ENCODE peak calls at places on chromosomes 16 and 17, in six cellular contexts. L, X, G, Q, A and Z are unnamed samples.
A peak's percentile ranks its signal among the peaks of the same experiment; 100 is the strongest.

GRCh38 chr16:64426131-64426666 is 695.7 kb downstream of the CDH11 start:
- DNase-seq in X (no peak), A (no peak), G (no peak), L (no peak), Q (no peak), Z (no peak)

GRCh38 chr16:75340715-75341500 is 89.5 kb upstream of the BCAR1 start:
- DNase-seq in Q (no peak), L (peak; percentile 35), X (no peak), A (peak; percentile 67), G (no peak), Z (peak; percentile 92)

GRCh38 chr16:56202036-56202435 is 10.7 kb downstream of the GNAO1 start:
- DNase-seq in A (no peak), L (no peak), Q (no peak), X (no peak), G (peak; percentile 30), Z (no peak)

GRCh38 chr17:54867634-54868033 is 33.0 kb upstream of the TOM1L1 start:
- DNase-seq in L (no peak), X (no peak), G (no peak), A (no peak), Q (no peak), Z (no peak)

GRCh38 chr16:88967800-88968588 is 9.0 kb downstream of the CBFA2T3 start:
- DNase-seq in X (no peak), Q (no peak), L (no peak), G (no peak), A (no peak), Z (no peak)

GRCh38 chr17:68909066-68909465 is 46.1 kb downstream of the ABCA8 start:
- DNase-seq in G (peak; percentile 73), L (no peak), A (peak; percentile 96), Q (peak; percentile 72), X (no peak), Z (peak; percentile 94)

GRCh38 chr16:66364117-66364958 is 2.2 kb upstream of the CDH5 start:
- DNase-seq in Q (no peak), G (peak; percentile 79), X (peak; percentile 45), A (no peak), L (no peak), Z (no peak)

GRCh38 chr16:75256871-75257343 is 5.5 kb upstream of the BCAR1 start:
- DNase-seq in Q (no peak), G (no peak), L (no peak), X (peak; percentile 73), A (no peak), Z (no peak)

GRCh38 chr16:4936181-4936990 is 562 bp downstream of the PPL start:
- DNase-seq in X (peak; percentile 28), L (peak; percentile 57), G (peak; percentile 45), Q (no peak), A (no peak), Z (no peak)

GRCh38 chr16:3807425-3808123 is 72.9 kb downstream of the CREBBP start:
- DNase-seq in G (no peak), X (no peak), Q (no peak), L (no peak), A (no peak), Z (no peak)

GRCh38 chr17:44063704-44064639 is 2.5 kb downstream of the LSM12 start:
- DNase-seq in X (no peak), G (no peak), Q (no peak), L (no peak), A (no peak), Z (no peak)

GRCh38 chr16:79082955-79083354 is 517.6 kb downstream of the MAF start:
- DNase-seq in A (no peak), L (no peak), Q (no peak), X (no peak), G (no peak), Z (no peak)

GRCh38 chr17:3012926-3013581 is 50.4 kb downstream of the OR1D5 start:
- DNase-seq in L (peak; percentile 77), X (peak; percentile 58), G (peak; percentile 60), Q (no peak), A (no peak), Z (no peak)

GRCh38 chr16:84360170-84360569 is 8.2 kb upstream of the ATP2C2 start:
- DNase-seq in G (no peak), L (no peak), Q (no peak), A (no peak), X (no peak), Z (peak; percentile 55)

GRCh38 chr16:79077391-79077790 is 523.1 kb downstream of the MAF start:
- DNase-seq in X (no peak), G (no peak), L (no peak), Q (no peak), A (no peak), Z (no peak)

GRCh38 chr17:7204828-7205461 is 14.7 kb downstream of the DLG4 start:
- DNase-seq in X (peak; percentile 94), A (no peak), G (peak; percentile 83), Q (peak; percentile 59), L (peak; percentile 96), Z (no peak)

GRCh38 chr16:87593710-87594258 is 8.5 kb upstream of the JPH3 start:
- DNase-seq in G (no peak), X (no peak), L (no peak), Q (no peak), A (no peak), Z (no peak)

GRCh38 chr16:87595712-87596111 is 6.6 kb upstream of the JPH3 start:
- DNase-seq in A (no peak), L (no peak), G (no peak), Q (no peak), X (no peak), Z (no peak)

GRCh38 chr16:87600246-87600645 is 2.1 kb upstream of the JPH3 start:
- DNase-seq in G (no peak), L (no peak), A (no peak), X (no peak), Q (no peak), Z (no peak)

GRCh38 chr16:87598431-87598830 is 3.9 kb upstream of the JPH3 start:
- DNase-seq in G (no peak), A (no peak), X (no peak), L (no peak), Q (no peak), Z (no peak)

GRCh38 chr16:87597324-87597830 is 4.9 kb upstream of the JPH3 start:
- DNase-seq in A (no peak), L (no peak), X (no peak), Q (no peak), G (no peak), Z (no peak)
- H3K27me3 ChIP-seq in A (peaks cover 39% of the 10 kb centered on the region), L (peaks cover 37% of the 10 kb centered on the region), X (peaks cover 49% of the 10 kb centered on the region), Q (peaks cover 53% of the 10 kb centered on the region), G (no peaks in the 10 kb centered on the region), Z (peaks cover 44% of the 10 kb centered on the region)

GRCh38 chr17:77279448-77280303 is 138.9 kb downstream of the SEC14L1 start:
- DNase-seq in A (no peak), G (no peak), L (peak; percentile 62), Q (no peak), X (no peak), Z (no peak)
- H3K4me3 ChIP-seq in A (no peak overlapping the region), G (no peak overlapping the region), L (no peak overlapping the region), Q (no peak overlapping the region), X (no peak overlapping the region), Z (no peak overlapping the region)

DNA sequence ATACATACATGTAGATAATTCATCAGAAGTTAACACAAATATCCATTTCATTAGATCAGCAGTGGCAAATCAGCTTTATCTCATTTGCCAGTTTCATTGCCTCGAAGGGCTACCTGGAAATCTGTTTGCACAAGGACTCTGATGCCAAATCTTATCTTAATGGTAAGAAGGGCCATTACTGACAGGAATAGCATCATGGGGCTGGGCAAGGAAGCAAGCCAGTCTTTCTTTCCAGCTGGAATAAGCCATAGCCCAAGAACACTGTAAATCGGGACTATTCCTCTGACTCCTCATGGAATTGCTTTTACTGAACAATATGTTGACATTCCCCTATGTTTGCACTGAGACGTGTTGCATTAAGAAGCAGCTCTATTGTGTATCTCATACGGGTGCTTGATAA is 101.4 kb upstream of the CLEC3A start:
- DNase-seq in L (no peak), G (no peak), A (no peak), Q (no peak), X (no peak), Z (no peak)
- TF ChIP-seq CTCF in L (no peak), G (no peak), A (no peak), Q (no peak), X (no peak), Z (no peak)

DNA sequence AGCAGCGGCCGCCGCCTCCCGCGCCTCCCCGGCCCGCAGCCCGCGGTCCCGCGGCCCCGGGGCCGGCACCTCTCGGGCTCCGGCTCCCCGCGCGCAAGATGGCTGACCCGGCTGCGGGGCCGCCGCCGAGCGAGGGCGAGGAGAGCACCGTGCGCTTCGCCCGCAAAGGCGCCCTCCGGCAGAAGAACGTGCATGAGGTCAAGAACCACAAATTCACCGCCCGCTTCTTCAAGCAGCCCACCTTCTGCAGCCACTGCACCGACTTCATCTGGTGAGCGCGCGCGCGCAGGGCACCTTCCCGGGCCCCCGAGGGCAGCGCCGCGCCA is 258 bp downstream of the PRKCB start:
- DNase-seq in X (no peak), L (no peak), A (no peak), G (no peak), Q (no peak), Z (no peak)
- H3K27me3 ChIP-seq in X (peaks cover 41% of the 10 kb centered on the region), L (peaks cover 71% of the 10 kb centered on the region), A (peaks cover 21% of the 10 kb centered on the region), G (no peaks in the 10 kb centered on the region), Q (peaks cover 25% of the 10 kb centered on the region), Z (peaks cover 42% of the 10 kb centered on the region)